ENCODE peak calls at places on chromosomes 5 and 9, in ten cellular contexts. Z is GM13976; T is myocyte; N is germinal center; M is GM03348; L is activated T-helper 1 cell treated with anti-CD3 and anti-CD28 coated beads, Interleukin-12 subunit alpha, Interleukin-12 subunit beta, Interleukin-2, Interleukin-4 antibody, amounts not matched to agents 30 ng/mL and 10 ng/mL and 1 ng/mL, durations not matched to agents 14 hours and 24 hours and 36 hours; C is Peyer's patch; W is H9; K is fibroblast of pulmonary artery; I is erythroblast. O is an unnamed sample.

GRCh38 chr5:79831910-79832309 is 142.3 kb downstream of the CMYA5 start:
- DNase-seq in Z (no peak), T (no peak), N (no peak), M (peak; percentile 46), L (no peak), C (no peak), W (no peak), K (no peak), I (no peak), O (no peak)

GRCh38 chr9:119343161-119343720 is 26.0 kb downstream of the BRINP1 start:
- DNase-seq in Z (no peak), T (no peak), N (no peak), M (no peak), L (no peak), C (no peak), W (no peak), K (no peak), I (no peak), O (no peak)

GRCh38 chr9:13033959-13034695 is 245.4 kb downstream of the MPDZ start:
- DNase-seq in Z (peak; percentile 63), T (peak; percentile 65), N (no peak), M (peak; percentile 89), L (no peak), C (peak; percentile 58), W (peak; percentile 80), K (peak; percentile 79), I (peak; percentile 63), O (no peak)

GRCh38 chr5:150066901-150067396 is 19.4 kb downstream of the CSF1R start:
- DNase-seq in Z (no peak), T (no peak), N (no peak), M (peak; percentile 83), L (no peak), C (no peak), W (no peak), K (peak; percentile 65), I (no peak), O (peak; percentile 28)

GRCh38 chr5:138275379-138275782 is 960 bp upstream of the GFRA3 start:
- DNase-seq in Z (no peak), T (no peak), N (no peak), M (no peak), L (no peak), C (no peak), W (no peak), K (no peak), I (peak; percentile 47), O (no peak)

GRCh38 chr9:2241461-2241874 is 226.3 kb downstream of the SMARCA2 start:
- DNase-seq in Z (no peak), T (no peak), N (no peak), M (peak; percentile 66), L (no peak), C (no peak), W (peak; percentile 92), K (peak; percentile 92), I (no peak), O (no peak)

GRCh38 chr9:83583151-83584014 is 39.6 kb upstream of the IDNK start:
- DNase-seq in Z (peak; percentile 44), T (peak; percentile 63), N (peak; percentile 43), M (peak; percentile 72), L (no peak), C (peak; percentile 77), W (peak; percentile 77), K (peak; percentile 74), I (peak; percentile 61), O (no peak)

GRCh38 chr9:116686693-116687073 is 422 bp upstream of the TRIM32 start:
- DNase-seq in Z (no peak), T (no peak), N (no peak), M (peak; percentile 42), L (no peak), C (no peak), W (peak; percentile 44), K (no peak), I (no peak), O (no peak)

GRCh38 chr9:105046907-105047651 is 119.1 kb upstream of the ABCA1 start:
- DNase-seq in Z (no peak), T (no peak), N (no peak), M (no peak), L (no peak), C (no peak), W (no peak), K (peak; percentile 22), I (no peak), O (no peak)

GRCh38 chr5:94130077-94130476 is 388.7 kb upstream of the POU5F2 start:
- DNase-seq in Z (no peak), T (no peak), N (no peak), M (no peak), L (no peak), C (no peak), W (no peak), K (no peak), I (no peak), O (no peak)

GRCh38 chr9:1939926-1940368 is 75.2 kb upstream of the SMARCA2 start:
- DNase-seq in Z (peak; percentile 81), T (peak; percentile 34), N (peak; percentile 59), M (no peak), L (peak; percentile 5), C (peak; percentile 52), W (peak; percentile 60), K (no peak), I (peak; percentile 25), O (peak; percentile 25)

GRCh38 chr5:2755371-2755715 is 3.9 kb upstream of the IRX2 start:
- DNase-seq in Z (no peak), T (no peak), N (no peak), M (no peak), L (no peak), C (no peak), W (no peak), K (no peak), I (no peak), O (no peak)

GRCh38 chr9:70117835-70118319 is 74.2 kb downstream of the MAMDC2 start:
- DNase-seq in Z (no peak), T (no peak), N (no peak), M (peak; percentile 43), L (no peak), C (no peak), W (no peak), K (peak; percentile 74), I (no peak), O (no peak)

GRCh38 chr5:169151051-169151805 is 149.7 kb downstream of the SLIT3 start:
- DNase-seq in Z (no peak), T (no peak), N (no peak), M (no peak), L (no peak), C (no peak), W (no peak), K (no peak), I (no peak), O (no peak)

GRCh38 chr9:727767-728166 is 113.7 kb upstream of the DMRT1 start:
- DNase-seq in Z (no peak), T (no peak), N (no peak), M (no peak), L (no peak), C (no peak), W (no peak), K (no peak), I (no peak), O (no peak)

GRCh38 chr5:150948539-150948938 is 43.8 kb upstream of the ZNF300 start:
- DNase-seq in Z (no peak), T (no peak), N (no peak), M (no peak), L (no peak), C (no peak), W (no peak), K (no peak), I (no peak), O (no peak)

GRCh38 chr5:74281191-74281590 is 359.3 kb downstream of the ENC1 start:
- DNase-seq in Z (no peak), T (peak; percentile 82), N (no peak), M (no peak), L (no peak), C (no peak), W (no peak), K (no peak), I (no peak), O (no peak)

GRCh38 chr9:135622415-135623020 is 16.8 kb downstream of the GLT6D1 start:
- DNase-seq in Z (no peak), T (no peak), N (no peak), M (no peak), L (no peak), C (no peak), W (no peak), K (no peak), I (no peak), O (no peak)

GRCh38 chr5:2191972-2192371 is 309.2 kb upstream of the IRX4 start:
- DNase-seq in Z (no peak), T (no peak), N (no peak), M (no peak), L (no peak), C (peak; percentile 17), W (peak; percentile 25), K (no peak), I (no peak), O (no peak)

GRCh38 chr5:108340131-108340530 is 41.8 kb downstream of the FBXL17 start:
- DNase-seq in Z (no peak), T (no peak), N (no peak), M (no peak), L (no peak), C (no peak), W (no peak), K (no peak), I (no peak), O (no peak)

GRCh38 chr5:153463806-153464205 is 26.7 kb upstream of the GRIA1 start:
- DNase-seq in Z (no peak), T (peak; percentile 42), N (no peak), M (peak; percentile 27), L (no peak), C (no peak), W (no peak), K (peak; percentile 33), I (no peak), O (no peak)

GRCh38 chr5:91383956-91384300 is 811 bp upstream of the ARRDC3 start:
- DNase-seq in Z (peak; percentile 4), T (peak; percentile 27), N (peak; percentile 14), M (no peak), L (no peak), C (peak; percentile 61), W (no peak), K (no peak), I (peak; percentile 80), O (no peak)

GRCh38 chr5:1297243-1297642 is 2.4 kb upstream of the TERT start:
- DNase-seq in Z (no peak), T (no peak), N (peak; percentile 61), M (no peak), L (no peak), C (no peak), W (no peak), K (no peak), I (no peak), O (no peak)

GRCh38 chr5:1509346-1510085 is 14.2 kb downstream of the LPCAT1 start:
- DNase-seq in Z (no peak), T (no peak), N (no peak), M (no peak), L (no peak), C (peak; percentile 39), W (peak; percentile 20), K (no peak), I (no peak), O (no peak)

GRCh38 chr9:134283111-134283515 is 43.1 kb upstream of the RXRA start:
- DNase-seq in Z (no peak), T (peak; percentile 48), N (no peak), M (peak; percentile 79), L (no peak), C (peak; percentile 61), W (no peak), K (peak; percentile 85), I (no peak), O (no peak)

GRCh38 chr9:130446111-130446861 is 1.5 kb downstream of the ASS1 start:
- DNase-seq in Z (no peak), T (peak; percentile 83), N (no peak), M (peak; percentile 94), L (no peak), C (peak; percentile 69), W (no peak), K (peak; percentile 97), I (no peak), O (no peak)

GRCh38 chr9:98360176-98360708 is 104.8 kb upstream of the TBC1D2 start:
- DNase-seq in Z (no peak), T (no peak), N (no peak), M (no peak), L (no peak), C (no peak), W (no peak), K (no peak), I (no peak), O (no peak)

GRCh38 chr9:128118971-128119665 is 8.4 kb downstream of the PTGES2 start:
- DNase-seq in Z (no peak), T (peak; percentile 70), N (no peak), M (no peak), L (no peak), C (peak; percentile 45), W (peak; percentile 23), K (no peak), I (no peak), O (no peak)

O was measured in T-helper 2 cell treated with Interferon-gamma antibody and Interleukin-4, amounts not matched to agents 5 μg/mL and 100 μg/mL, for 36 hours.